ENCODE peak calls at places on chromosomes 11 and 22, in eight cellular contexts. S is Kasumi-1, R is spleen, K is GOT3, L is activated T-cell treated with anti-CD3 and anti-CD28 coated beads for 1 hour, F is fibroblast of the conjunctiva, A is NCI-H2171, O is islet precursor cell. X is an unnamed sample.

GRCh38 chr22:32643246-32643645 is 158.3 kb upstream of the TIMP3 start:
- DNase-seq in S (no peak), R (no peak), K (no peak), L (no peak), F (no peak), A (no peak), O (no peak), X (no peak)

GRCh38 chr11:9090488-9091043 is 833 bp downstream of the SCUBE2 start:
- DNase-seq in S (no peak), R (no peak), K (no peak), L (no peak), F (no peak), A (no peak), O (no peak), X (no peak)

GRCh38 chr11:117796456-117797428 is at the start of gene DSCAML1:
- DNase-seq in S (no peak), R (no peak), K (no peak), L (no peak), F (no peak), A (no peak), O (no peak), X (no peak)

GRCh38 chr22:45704648-45705047 is 33.0 kb downstream of the ATXN10 start:
- DNase-seq in S (no peak), R (no peak), K (no peak), L (no peak), F (no peak), A (no peak), O (no peak), X (no peak)

GRCh38 chr22:24380220-24381218 is 46.9 kb upstream of the ADORA2A start:
- DNase-seq in S (no peak), R (no peak), K (no peak), L (no peak), F (no peak), A (peak), O (no peak), X (no peak)

GRCh38 chr11:2217211-2218081 is 45.8 kb upstream of the TH start:
- DNase-seq in S (no peak), R (peak), K (no peak), L (no peak), F (no peak), A (no peak), O (peak), X (no peak)

GRCh38 chr11:34899633-34900016 is 16.6 kb downstream of the APIP start:
- DNase-seq in S (no peak), R (no peak), K (no peak), L (no peak), F (no peak), A (no peak), O (no peak), X (no peak)

GRCh38 chr11:68841718-68842426 is at the start of gene CPT1A:
- DNase-seq in S (peak), R (peak), K (no peak), L (peak), F (no peak), A (no peak), O (peak), X (no peak)

GRCh38 chr11:35178067-35178805 is 39.3 kb downstream of the CD44 start:
- DNase-seq in S (no peak), R (no peak), K (no peak), L (no peak), F (no peak), A (no peak), O (no peak), X (no peak)

GRCh38 chr11:82046778-82047177 is 686.9 kb downstream of the FAM181B start:
- DNase-seq in S (no peak), R (no peak), K (no peak), L (no peak), F (peak), A (no peak), O (no peak), X (no peak)

GRCh38 chr11:29612423-29612822 is 404.4 kb downstream of the KCNA4 start:
- DNase-seq in S (no peak), R (no peak), K (no peak), L (no peak), F (no peak), A (no peak), O (no peak), X (no peak)

GRCh38 chr11:120766318-120766717 is 254.8 kb downstream of the GRIK4 start:
- DNase-seq in S (no peak), R (no peak), K (no peak), L (no peak), F (no peak), A (no peak), O (peak), X (no peak)